ENCODE peak calls at places on chromosomes 12 and 14, in ten cellular contexts. R is Caco-2; N is testis; B is mesothelial cell of epicardium; M is Calu3; K is CD8-positive, alpha-beta T cell; I is fibroblast of pulmonary artery; C is B cell; F is NB4; L is progenitor cell of endocrine pancreas. J is an unnamed sample.
A peak's percentile ranks its signal among the peaks of the same experiment; 100 is the strongest.

GRCh38 chr12:123076604-123077297 is 74.1 kb downstream of the PITPNM2 start:
- DNase-seq in B (no peak), F (peak; percentile 51), N (no peak), I (no peak), L (no peak), K (peak; percentile 57), M (no peak), C (no peak), R (no peak), J (no peak)

GRCh38 chr14:67491741-67492504 is 3.4 kb upstream of the TMEM229B start:
- DNase-seq in M (no peak), I (no peak), C (no peak), L (no peak), B (no peak), F (no peak), R (no peak), N (no peak), K (no peak), J (no peak)

GRCh38 chr12:79901506-79901905 is 33.4 kb downstream of the PPP1R12A start:
- DNase-seq in F (no peak), B (no peak), L (no peak), R (no peak), C (no peak), N (no peak), I (no peak), K (no peak), M (no peak), J (no peak)

GRCh38 chr14:51552275-51552674 is 99.4 kb upstream of the FRMD6 start:
- DNase-seq in L (no peak), N (no peak), M (no peak), C (no peak), B (no peak), R (no peak), F (no peak), I (no peak), K (no peak), J (no peak)

GRCh38 chr14:99182548-99183115 is 89.4 kb downstream of the BCL11B start:
- DNase-seq in C (no peak), K (no peak), I (no peak), N (no peak), M (no peak), F (no peak), R (no peak), L (no peak), B (no peak), J (no peak)

GRCh38 chr12:13196302-13196921 is at the start of gene EMP1:
- DNase-seq in I (peak; percentile 100), M (peak; percentile 88), F (peak; percentile 76), N (peak; percentile 92), R (no peak), K (peak; percentile 65), B (no peak), L (no peak), C (peak; percentile 23), J (peak; percentile 94)

GRCh38 chr12:122194804-122195203 is 8.7 kb upstream of the B3GNT4 start:
- DNase-seq in N (no peak), C (no peak), K (no peak), M (no peak), I (no peak), F (no peak), B (no peak), L (no peak), R (no peak), J (no peak)

GRCh38 chr12:230925-231671 is 17.1 kb upstream of the SLC6A12 start:
- DNase-seq in L (no peak), N (peak; percentile 9), C (no peak), R (no peak), F (no peak), B (no peak), M (no peak), K (no peak), I (no peak), J (no peak)

GRCh38 chr14:91303091-91303923 is 58.8 kb upstream of the GPR68 start:
- DNase-seq in F (peak; percentile 78), L (no peak), I (peak; percentile 41), B (no peak), K (no peak), R (peak; percentile 52), M (peak; percentile 29), N (peak; percentile 67), C (peak; percentile 54), J (no peak)

GRCh38 chr14:101233016-101233355 is 328.3 kb upstream of the DIO3 start:
- DNase-seq in R (no peak), L (no peak), F (no peak), K (no peak), I (no peak), N (no peak), C (no peak), B (no peak), M (no peak), J (no peak)
- TF ChIP-seq CTCF in R (no peak), L (no peak), F (no peak), K (no peak), I (no peak), N (no peak), C (no peak), B (no peak), M (no peak), J (no peak)

DNA sequence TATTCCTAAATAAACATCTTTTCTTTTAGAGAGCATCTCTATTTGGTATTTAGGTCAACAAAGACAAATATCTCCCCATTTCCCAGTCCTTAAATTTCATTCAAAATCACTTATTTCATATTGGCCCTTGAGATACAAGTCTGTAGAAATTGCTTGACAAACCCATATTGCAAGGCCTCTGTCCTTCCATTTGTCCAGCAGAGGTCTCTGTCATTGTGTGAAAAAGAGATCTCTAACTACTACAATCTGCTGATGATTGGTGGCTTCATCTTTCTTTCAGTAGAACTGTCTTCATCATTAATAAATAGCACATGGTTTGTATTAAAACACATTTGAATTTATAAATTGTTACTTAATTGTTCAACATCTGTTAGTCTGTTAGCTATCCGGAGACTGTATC is 252.6 kb downstream of the ACSS3 start:
- DNase-seq in K (no peak), M (no peak), I (no peak), B (no peak), L (no peak), N (no peak), C (no peak), R (no peak), F (peak; percentile 9), J (no peak)
- TF ChIP-seq CTCF in K (no peak), M (no peak), I (no peak), B (no peak), L (no peak), N (no peak), C (no peak), R (no peak), F (no peak), J (no peak)

GRCh38 chr12:128798543-128799341 is 25.0 kb downstream of the SLC15A4 start:
- DNase-seq in K (no peak), I (peak; percentile 29), L (no peak), N (no peak), F (no peak), C (no peak), R (no peak), M (no peak), B (no peak), J (no peak)
- TF ChIP-seq CTCF in K (no peak), I (peak; percentile 14), L (peak; percentile 8), N (peak; percentile 31), F (no peak), C (peak; percentile 44), R (peak; percentile 25), M (no peak), B (peak; percentile 16), J (peak; percentile 21)

GRCh38 chr14:72736348-72736747 is 157.6 kb downstream of the DPF3 start:
- DNase-seq in I (peak; percentile 28), C (no peak), M (peak; percentile 14), B (no peak), N (no peak), L (no peak), K (no peak), R (peak; percentile 29), F (no peak), J (no peak)
- TF ChIP-seq CTCF in I (peak; percentile 15), C (no peak), M (peak; percentile 19), B (no peak), N (no peak), L (peak; percentile 21), K (no peak), R (no peak), F (no peak), J (no peak)

DNA sequence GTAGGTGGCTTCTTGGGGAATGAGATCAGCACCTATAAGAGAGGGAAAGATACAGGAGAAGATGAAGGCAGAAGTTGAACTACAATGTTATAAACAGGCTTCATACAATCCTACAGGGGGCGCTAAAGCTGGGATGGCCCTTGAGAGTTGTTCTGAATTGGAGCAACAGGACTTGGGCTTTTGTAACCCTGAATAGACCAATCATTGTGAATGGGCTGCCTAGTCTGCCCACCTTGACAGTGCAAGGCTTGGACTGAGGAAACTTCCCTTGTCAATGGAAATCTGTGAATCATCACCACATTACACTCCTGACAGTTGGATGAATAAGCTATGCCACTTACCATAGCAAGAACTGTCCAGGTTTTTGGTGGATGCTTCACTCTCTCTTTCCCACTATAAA is 306.1 kb downstream of the KCNC2 start:
- DNase-seq in F (peak; percentile 37), N (no peak), M (no peak), I (no peak), R (peak; percentile 7), B (no peak), L (no peak), C (no peak), K (no peak), J (no peak)
- TF ChIP-seq CTCF in F (peak; percentile 69), N (peak; percentile 25), M (peak; percentile 31), I (no peak), R (no peak), B (no peak), L (peak; percentile 30), C (no peak), K (no peak), J (no peak)

GRCh38 chr14:25381498-25381897 is 331.6 kb upstream of the STXBP6 start:
- DNase-seq in B (no peak), C (no peak), I (peak; percentile 3), L (no peak), R (peak; percentile 34), K (no peak), F (peak; percentile 39), N (no peak), M (no peak), J (no peak)
- TF ChIP-seq CTCF in B (peak; percentile 23), C (no peak), I (peak; percentile 25), L (peak; percentile 56), R (peak; percentile 21), K (no peak), F (peak; percentile 61), N (no peak), M (peak; percentile 25), J (no peak)

DNA sequence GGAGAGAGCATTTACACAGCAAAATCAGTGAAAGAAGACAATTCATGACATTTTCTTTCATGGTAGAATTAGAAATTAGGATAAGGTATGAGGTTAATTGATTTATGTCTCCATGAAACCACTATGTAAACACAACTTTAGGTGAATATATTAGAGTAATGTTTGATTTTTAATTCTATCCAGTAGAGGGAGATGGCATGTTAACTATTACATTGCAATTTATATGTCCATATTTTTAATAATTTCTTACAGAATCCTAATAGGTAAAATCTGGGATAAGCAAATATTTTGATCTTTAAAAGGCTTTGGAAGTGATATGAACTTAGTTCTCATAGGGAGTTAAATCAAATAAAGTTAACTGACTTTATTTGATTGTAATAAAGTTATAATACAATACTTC is 373.4 kb upstream of the PDE3A start:
- DNase-seq in N (no peak), F (no peak), M (no peak), R (no peak), B (no peak), L (no peak), I (peak; percentile 49), K (no peak), C (no peak), J (no peak)
- TF ChIP-seq CTCF in N (no peak), F (no peak), M (peak; percentile 23), R (no peak), B (peak; percentile 59), L (peak; percentile 25), I (peak; percentile 41), K (no peak), C (no peak), J (peak; percentile 56)

J was measured in osteocyte.